ENCODE peak calls at places on chromosomes 6 and 20, in nine cellular contexts. One of them, this sample, is unnamed.

GRCh38 chr6:18053071-18053475 is 65.6 kb upstream of the KIF13A start:
- DNase-seq in transverse colon: no peak
- DNase-seq in cardiac muscle cell: no peak
- DNase-seq in PC-3: no peak
- DNase-seq in pancreas: no peak
- DNase-seq in RWPE1: no peak
- DNase-seq in mucosa of descending colon: no peak
- DNase-seq in AG10803: peak; percentile 88
- DNase-seq in left ventricle myocardium inferior: no peak
- DNase-seq in this sample: no peak

GRCh38 chr6:99349620-99350141 is at the start of gene FAXC:
- DNase-seq in pancreas: peak; percentile 66
- DNase-seq in cardiac muscle cell: peak; percentile 43
- DNase-seq in mucosa of descending colon: peak; percentile 64
- DNase-seq in AG10803: peak; percentile 3
- DNase-seq in left ventricle myocardium inferior: no peak
- DNase-seq in transverse colon: peak; percentile 29
- DNase-seq in RWPE1: peak; percentile 60
- DNase-seq in PC-3: peak; percentile 58
- DNase-seq in this sample: peak; percentile 63

GRCh38 chr6:36111526-36111925 is 18.8 kb upstream of the MAPK13 start:
- DNase-seq in cardiac muscle cell: no peak
- DNase-seq in AG10803: no peak
- DNase-seq in pancreas: no peak
- DNase-seq in PC-3: no peak
- DNase-seq in left ventricle myocardium inferior: no peak
- DNase-seq in RWPE1: no peak
- DNase-seq in transverse colon: no peak
- DNase-seq in mucosa of descending colon: no peak
- DNase-seq in this sample: no peak

GRCh38 chr6:112254921-112255320 is 554 bp upstream of the LAMA4 start:
- DNase-seq in AG10803: no peak
- DNase-seq in cardiac muscle cell: no peak
- DNase-seq in mucosa of descending colon: no peak
- DNase-seq in pancreas: no peak
- DNase-seq in RWPE1: no peak
- DNase-seq in transverse colon: no peak
- DNase-seq in PC-3: no peak
- DNase-seq in left ventricle myocardium inferior: no peak
- DNase-seq in this sample: no peak

GRCh38 chr20:13455713-13456112 is 183.0 kb downstream of the TASP1 start:
- DNase-seq in RWPE1: no peak
- DNase-seq in AG10803: peak; percentile 64
- DNase-seq in PC-3: no peak
- DNase-seq in pancreas: no peak
- DNase-seq in left ventricle myocardium inferior: no peak
- DNase-seq in cardiac muscle cell: no peak
- DNase-seq in transverse colon: no peak
- DNase-seq in mucosa of descending colon: no peak
- DNase-seq in this sample: no peak

GRCh38 chr20:51456511-51457280 is 85.8 kb downstream of the NFATC2 start:
- DNase-seq in left ventricle myocardium inferior: peak; percentile 95
- DNase-seq in PC-3: peak; percentile 100
- DNase-seq in transverse colon: peak; percentile 89
- DNase-seq in mucosa of descending colon: peak; percentile 93
- DNase-seq in RWPE1: peak; percentile 98
- DNase-seq in pancreas: peak; percentile 98
- DNase-seq in AG10803: peak; percentile 94
- DNase-seq in cardiac muscle cell: peak; percentile 91
- DNase-seq in this sample: no peak

GRCh38 chr20:32189691-32190607 is 17.6 kb downstream of the PLAGL2 start:
- DNase-seq in pancreas: peak; percentile 50
- DNase-seq in mucosa of descending colon: peak; percentile 59
- DNase-seq in RWPE1: no peak
- DNase-seq in transverse colon: peak; percentile 37
- DNase-seq in cardiac muscle cell: peak; percentile 70
- DNase-seq in AG10803: peak; percentile 47
- DNase-seq in left ventricle myocardium inferior: peak; percentile 50
- DNase-seq in PC-3: no peak
- DNase-seq in this sample: peak; percentile 64

GRCh38 chr6:45376310-45377040 is 1.3 kb downstream of the SUPT3H start:
- DNase-seq in PC-3: no peak
- DNase-seq in cardiac muscle cell: peak; percentile 40
- DNase-seq in pancreas: no peak
- DNase-seq in AG10803: peak; percentile 37
- DNase-seq in transverse colon: no peak
- DNase-seq in left ventricle myocardium inferior: no peak
- DNase-seq in RWPE1: no peak
- DNase-seq in mucosa of descending colon: no peak
- DNase-seq in this sample: no peak

GRCh38 chr6:16244869-16245451 is 6.6 kb downstream of the GMPR start:
- DNase-seq in cardiac muscle cell: peak; percentile 47
- DNase-seq in AG10803: no peak
- DNase-seq in mucosa of descending colon: no peak
- DNase-seq in pancreas: no peak
- DNase-seq in PC-3: no peak
- DNase-seq in RWPE1: peak; percentile 34
- DNase-seq in transverse colon: no peak
- DNase-seq in left ventricle myocardium inferior: no peak
- DNase-seq in this sample: no peak

GRCh38 chr6:72287801-72288200 is 334.1 kb upstream of the KCNQ5 start:
- DNase-seq in PC-3: no peak
- DNase-seq in left ventricle myocardium inferior: no peak
- DNase-seq in mucosa of descending colon: no peak
- DNase-seq in AG10803: peak; percentile 24
- DNase-seq in cardiac muscle cell: no peak
- DNase-seq in transverse colon: no peak
- DNase-seq in RWPE1: no peak
- DNase-seq in pancreas: no peak
- DNase-seq in this sample: no peak

GRCh38 chr6:109743739-109744138 is 52.6 kb downstream of the FIG4 start:
- DNase-seq in PC-3: peak; percentile 77
- DNase-seq in AG10803: peak; percentile 66
- DNase-seq in RWPE1: peak; percentile 23
- DNase-seq in left ventricle myocardium inferior: no peak
- DNase-seq in transverse colon: no peak
- DNase-seq in mucosa of descending colon: no peak
- DNase-seq in pancreas: no peak
- DNase-seq in cardiac muscle cell: no peak
- DNase-seq in this sample: no peak

GRCh38 chr6:87029711-87030314 is 65.1 kb downstream of the CGA start:
- DNase-seq in AG10803: peak; percentile 69
- DNase-seq in RWPE1: peak; percentile 36
- DNase-seq in left ventricle myocardium inferior: no peak
- DNase-seq in PC-3: peak; percentile 53
- DNase-seq in transverse colon: no peak
- DNase-seq in pancreas: no peak
- DNase-seq in cardiac muscle cell: peak; percentile 61
- DNase-seq in mucosa of descending colon: no peak
- DNase-seq in this sample: peak; percentile 32

GRCh38 chr6:2937627-2938003 is 33.8 kb downstream of the SERPINB6 start:
- DNase-seq in cardiac muscle cell: no peak
- DNase-seq in transverse colon: no peak
- DNase-seq in AG10803: no peak
- DNase-seq in pancreas: no peak
- DNase-seq in PC-3: no peak
- DNase-seq in left ventricle myocardium inferior: no peak
- DNase-seq in mucosa of descending colon: no peak
- DNase-seq in RWPE1: no peak
- DNase-seq in this sample: no peak

GRCh38 chr6:138555294-138555988 is 56.1 kb upstream of the NHSL1 start:
- DNase-seq in cardiac muscle cell: peak; percentile 53
- DNase-seq in pancreas: no peak
- DNase-seq in RWPE1: no peak
- DNase-seq in transverse colon: no peak
- DNase-seq in PC-3: peak; percentile 66
- DNase-seq in AG10803: no peak
- DNase-seq in mucosa of descending colon: no peak
- DNase-seq in left ventricle myocardium inferior: no peak
- DNase-seq in this sample: no peak

GRCh38 chr20:15339264-15339663 is 1001.9 kb upstream of the FLRT3 start:
- DNase-seq in AG10803: no peak
- DNase-seq in RWPE1: no peak
- DNase-seq in PC-3: peak; percentile 15
- DNase-seq in left ventricle myocardium inferior: no peak
- DNase-seq in cardiac muscle cell: no peak
- DNase-seq in mucosa of descending colon: no peak
- DNase-seq in pancreas: no peak
- DNase-seq in transverse colon: no peak
- DNase-seq in this sample: no peak

GRCh38 chr20:63064310-63064709 is 57.5 kb upstream of the BHLHE23 start:
- DNase-seq in PC-3: no peak
- DNase-seq in AG10803: no peak
- DNase-seq in RWPE1: no peak
- DNase-seq in pancreas: peak; percentile 21
- DNase-seq in cardiac muscle cell: no peak
- DNase-seq in mucosa of descending colon: peak; percentile 30
- DNase-seq in transverse colon: no peak
- DNase-seq in left ventricle myocardium inferior: peak; percentile 8
- DNase-seq in this sample: no peak

GRCh38 chr20:47220161-47220582 is 136.3 kb downstream of the ZMYND8 start:
- DNase-seq in left ventricle myocardium inferior: no peak
- DNase-seq in PC-3: peak; percentile 55
- DNase-seq in mucosa of descending colon: no peak
- DNase-seq in pancreas: no peak
- DNase-seq in AG10803: peak; percentile 10
- DNase-seq in transverse colon: peak; percentile 19
- DNase-seq in cardiac muscle cell: peak; percentile 28
- DNase-seq in RWPE1: peak; percentile 52
- DNase-seq in this sample: peak; percentile 49

GRCh38 chr20:40769677-40770285 is 80.7 kb upstream of the MAFB start:
- DNase-seq in transverse colon: no peak
- DNase-seq in RWPE1: no peak
- DNase-seq in mucosa of descending colon: no peak
- DNase-seq in left ventricle myocardium inferior: no peak
- DNase-seq in PC-3: no peak
- DNase-seq in cardiac muscle cell: no peak
- DNase-seq in AG10803: no peak
- DNase-seq in pancreas: no peak
- DNase-seq in this sample: no peak

GRCh38 chr20:45459606-45460005 is 9.9 kb upstream of the WFDC2 start:
- DNase-seq in cardiac muscle cell: no peak
- DNase-seq in left ventricle myocardium inferior: no peak
- DNase-seq in AG10803: peak; percentile 8
- DNase-seq in mucosa of descending colon: no peak
- DNase-seq in transverse colon: no peak
- DNase-seq in pancreas: no peak
- DNase-seq in PC-3: peak; percentile 41
- DNase-seq in RWPE1: no peak
- DNase-seq in this sample: no peak
- TF ChIP-seq CTCF in cardiac muscle cell: peak; percentile 20
- TF ChIP-seq CTCF in left ventricle myocardium inferior: no peak
- TF ChIP-seq CTCF in AG10803: peak; percentile 40
- TF ChIP-seq CTCF in mucosa of descending colon: no peak
- TF ChIP-seq CTCF in transverse colon: no peak
- TF ChIP-seq CTCF in pancreas: no peak
- TF ChIP-seq CTCF in PC-3: peak; percentile 58
- TF ChIP-seq CTCF in RWPE1: no peak
- TF ChIP-seq CTCF in this sample: no peak

GRCh38 chr6:149860834-149861602 is 3.1 kb downstream of the LRP11 start:
- DNase-seq in left ventricle myocardium inferior: no peak
- DNase-seq in cardiac muscle cell: no peak
- DNase-seq in RWPE1: no peak
- DNase-seq in mucosa of descending colon: no peak
- DNase-seq in PC-3: no peak
- DNase-seq in pancreas: no peak
- DNase-seq in AG10803: no peak
- DNase-seq in transverse colon: no peak
- DNase-seq in this sample: no peak
- TF ChIP-seq CTCF in left ventricle myocardium inferior: no peak
- TF ChIP-seq CTCF in cardiac muscle cell: no peak
- TF ChIP-seq CTCF in RWPE1: no peak
- TF ChIP-seq CTCF in mucosa of descending colon: no peak
- TF ChIP-seq CTCF in PC-3: peak; percentile 35
- TF ChIP-seq CTCF in pancreas: no peak
- TF ChIP-seq CTCF in AG10803: no peak
- TF ChIP-seq CTCF in transverse colon: no peak
- TF ChIP-seq CTCF in this sample: no peak

GRCh38 chr20:1393507-1393882 is 641 bp upstream of the FKBP1A start:
- DNase-seq in cardiac muscle cell: no peak
- DNase-seq in left ventricle myocardium inferior: no peak
- DNase-seq in RWPE1: no peak
- DNase-seq in PC-3: no peak
- DNase-seq in AG10803: no peak
- DNase-seq in transverse colon: no peak
- DNase-seq in mucosa of descending colon: no peak
- DNase-seq in pancreas: no peak
- DNase-seq in this sample: no peak

GRCh38 chr20:1396264-1396663 is 3.4 kb upstream of the FKBP1A start:
- DNase-seq in RWPE1: no peak
- DNase-seq in transverse colon: no peak
- DNase-seq in mucosa of descending colon: no peak
- DNase-seq in cardiac muscle cell: no peak
- DNase-seq in PC-3: peak; percentile 86
- DNase-seq in left ventricle myocardium inferior: no peak
- DNase-seq in pancreas: no peak
- DNase-seq in AG10803: no peak
- DNase-seq in this sample: no peak

GRCh38 chr20:1401431-1401907 is 8.6 kb upstream of the FKBP1A start:
- DNase-seq in mucosa of descending colon: no peak
- DNase-seq in pancreas: no peak
- DNase-seq in PC-3: peak; percentile 79
- DNase-seq in transverse colon: no peak
- DNase-seq in left ventricle myocardium inferior: no peak
- DNase-seq in AG10803: no peak
- DNase-seq in cardiac muscle cell: no peak
- DNase-seq in RWPE1: no peak
- DNase-seq in this sample: no peak

GRCh38 chr20:1396702-1397101 is 3.8 kb upstream of the FKBP1A start:
- DNase-seq in AG10803: no peak
- DNase-seq in left ventricle myocardium inferior: no peak
- DNase-seq in mucosa of descending colon: no peak
- DNase-seq in cardiac muscle cell: no peak
- DNase-seq in PC-3: no peak
- DNase-seq in transverse colon: no peak
- DNase-seq in pancreas: no peak
- DNase-seq in RWPE1: no peak
- DNase-seq in this sample: no peak

DNA sequence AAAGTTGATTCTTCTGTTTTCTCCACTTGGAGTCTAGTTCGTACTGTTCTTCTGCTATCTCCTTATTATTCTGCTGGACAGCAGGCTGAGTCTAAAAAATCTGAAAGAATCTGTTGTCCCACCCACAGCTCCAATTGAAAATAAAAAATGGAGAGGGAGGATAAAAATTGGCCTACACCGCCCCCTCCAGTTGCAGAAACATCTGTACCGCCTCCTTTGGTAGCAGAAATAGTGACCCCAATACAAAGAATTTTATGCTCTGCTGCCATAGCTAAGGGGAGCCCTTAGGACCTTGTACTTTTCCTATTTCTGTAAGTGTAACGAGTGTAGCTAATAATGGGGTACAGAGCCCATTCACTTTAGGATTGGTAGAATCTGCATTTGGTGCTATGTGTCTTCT is 4.9 kb upstream of the FKBP1A start:
- DNase-seq in left ventricle myocardium inferior: no peak
- DNase-seq in PC-3: no peak
- DNase-seq in pancreas: no peak
- DNase-seq in mucosa of descending colon: no peak
- DNase-seq in RWPE1: no peak
- DNase-seq in cardiac muscle cell: no peak
- DNase-seq in AG10803: no peak
- DNase-seq in transverse colon: no peak
- DNase-seq in this sample: no peak
- TF ChIP-seq CTCF in left ventricle myocardium inferior: peak; percentile 58
- TF ChIP-seq CTCF in PC-3: peak; percentile 35
- TF ChIP-seq CTCF in pancreas: no peak
- TF ChIP-seq CTCF in mucosa of descending colon: no peak
- TF ChIP-seq CTCF in RWPE1: no peak
- TF ChIP-seq CTCF in cardiac muscle cell: peak; percentile 39
- TF ChIP-seq CTCF in AG10803: peak; percentile 20
- TF ChIP-seq CTCF in transverse colon: no peak
- TF ChIP-seq CTCF in this sample: no peak

GRCh38 chr20:57573893-57574292 is 13.0 kb downstream of the PCK1 start:
- DNase-seq in pancreas: no peak
- DNase-seq in RWPE1: no peak
- DNase-seq in transverse colon: no peak
- DNase-seq in cardiac muscle cell: no peak
- DNase-seq in mucosa of descending colon: peak; percentile 26
- DNase-seq in PC-3: no peak
- DNase-seq in left ventricle myocardium inferior: no peak
- DNase-seq in AG10803: no peak
- DNase-seq in this sample: no peak
- TF ChIP-seq CTCF in pancreas: no peak
- TF ChIP-seq CTCF in RWPE1: no peak
- TF ChIP-seq CTCF in transverse colon: no peak
- TF ChIP-seq CTCF in cardiac muscle cell: no peak
- TF ChIP-seq CTCF in mucosa of descending colon: no peak
- TF ChIP-seq CTCF in PC-3: peak; percentile 69
- TF ChIP-seq CTCF in left ventricle myocardium inferior: no peak
- TF ChIP-seq CTCF in AG10803: no peak
- TF ChIP-seq CTCF in this sample: no peak

This sample was measured in GM20000.